ENCODE peak calls at places on chromosomes 5 and 9, in six cellular contexts. X, S, D, Q, W and Y are unnamed samples.

GRCh38 chr9:13568851-13569618 is 289.5 kb upstream of the MPDZ start:
- DNase-seq in X (no peak), S (peak), D (no peak), Q (no peak), W (no peak), Y (no peak)

GRCh38 chr9:99235069-99235468 is 13.0 kb downstream of the SEC61B start:
- DNase-seq in X (no peak), S (no peak), D (no peak), Q (no peak), W (no peak), Y (no peak)

GRCh38 chr9:105757496-105758251 is 63.3 kb downstream of the TMEM38B start:
- DNase-seq in X (no peak), S (no peak), D (no peak), Q (no peak), W (no peak), Y (peak)

GRCh38 chr5:93746406-93747056 is 5.1 kb upstream of the POU5F2 start:
- DNase-seq in X (no peak), S (peak), D (peak), Q (no peak), W (no peak), Y (no peak)

GRCh38 chr5:9269024-9269423 is 276.9 kb downstream of the SEMA5A start:
- DNase-seq in X (no peak), S (peak), D (no peak), Q (no peak), W (no peak), Y (no peak)

GRCh38 chr5:66807743-66808142 is 211.6 kb downstream of the MAST4 start:
- DNase-seq in X (no peak), S (peak), D (peak), Q (peak), W (no peak), Y (no peak)

GRCh38 chr5:61234019-61234418 is 71.8 kb upstream of the SMIM15 start:
- DNase-seq in X (no peak), S (no peak), D (no peak), Q (no peak), W (no peak), Y (no peak)

GRCh38 chr5:34474573-34475021 is 181.5 kb upstream of the RAI14 start:
- DNase-seq in X (no peak), S (peak), D (peak), Q (peak), W (peak), Y (peak)

GRCh38 chr5:39794511-39794910 is 369.7 kb upstream of the DAB2 start:
- DNase-seq in X (no peak), S (no peak), D (no peak), Q (no peak), W (no peak), Y (no peak)

GRCh38 chr9:112446080-112446479 is 40.5 kb upstream of the KIAA1958 start:
- DNase-seq in X (no peak), S (no peak), D (no peak), Q (no peak), W (no peak), Y (no peak)

GRCh38 chr9:8863886-8864881 is 1064.6 kb upstream of the DMAC1 start:
- DNase-seq in X (no peak), S (no peak), D (no peak), Q (no peak), W (no peak), Y (no peak)

GRCh38 chr5:56561-57290 is 35.2 kb upstream of the PLEKHG4B start:
- DNase-seq in X (no peak), S (peak), D (peak), Q (no peak), W (peak), Y (peak)

DNA sequence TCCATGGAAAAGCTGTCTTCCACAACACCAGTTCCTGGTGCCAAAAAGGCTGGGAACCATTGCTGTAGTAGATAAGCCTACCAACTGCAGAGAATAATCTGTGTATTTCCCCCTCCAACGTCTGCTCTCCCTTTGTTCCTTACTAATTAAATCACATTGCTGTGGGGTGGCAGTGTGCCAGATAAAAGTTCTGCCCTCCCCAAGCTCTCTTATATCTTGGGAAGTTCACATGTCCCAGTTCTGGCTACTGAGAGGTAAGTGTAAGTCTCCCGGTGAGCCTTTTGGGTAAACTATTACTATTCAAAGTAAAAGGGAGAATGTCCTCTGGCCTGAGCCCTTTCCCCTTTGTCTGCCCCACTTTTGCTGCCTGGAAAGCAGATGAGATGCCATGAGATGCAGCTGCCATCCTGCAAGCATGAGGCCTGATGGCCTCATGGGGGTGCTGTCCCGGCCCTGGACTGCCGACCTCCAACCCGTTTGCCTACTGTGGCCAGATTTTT is 14.7 kb downstream of the ENC1 start:
- DNase-seq in X (no peak), S (peak), D (no peak), Q (no peak), W (no peak), Y (no peak)
- TF ChIP-seq CTCF in X (no peak), S (peak), D (peak), Q (no peak), W (no peak), Y (no peak)

GRCh38 chr9:92328225-92328624 is 2.5 kb downstream of the CENPP start:
- DNase-seq in X (no peak), S (peak), D (peak), Q (no peak), W (peak), Y (peak)
- TF ChIP-seq CTCF in X (no peak), S (peak), D (peak), Q (peak), W (no peak), Y (peak)

GRCh38 chr9:90053027-90053426 is 448.2 kb downstream of the GADD45G start:
- DNase-seq in X (no peak), S (no peak), D (no peak), Q (no peak), W (peak), Y (no peak)
- TF ChIP-seq CTCF in X (no peak), S (no peak), D (peak), Q (no peak), W (peak), Y (no peak)

GRCh38 chr5:162703914-162704313 is 636.3 kb downstream of the GABRG2 start:
- DNase-seq in X (no peak), S (no peak), D (no peak), Q (no peak), W (no peak), Y (no peak)

DNA sequence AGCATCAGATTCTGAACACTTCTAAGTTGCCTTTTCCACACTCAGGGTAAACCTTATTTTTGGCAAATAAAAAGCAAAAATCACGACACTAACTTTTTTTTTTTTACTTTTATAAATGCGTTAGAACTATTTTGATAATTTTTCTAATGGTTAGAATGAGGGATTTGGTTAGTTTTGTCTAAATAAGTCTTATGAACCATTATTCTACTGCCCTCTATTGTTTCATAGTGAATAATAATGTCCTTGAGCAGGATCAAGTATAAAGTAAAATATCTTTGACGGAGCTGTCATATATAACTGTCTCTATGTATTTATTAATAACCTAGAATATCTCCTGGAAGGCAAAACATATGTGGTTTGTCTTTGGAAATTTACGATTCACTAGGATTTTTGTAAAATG is 631.8 kb downstream of the GABRG2 start:
- DNase-seq in X (no peak), S (no peak), D (no peak), Q (no peak), W (no peak), Y (no peak)
- TF ChIP-seq CTCF in X (no peak), S (no peak), D (no peak), Q (no peak), W (no peak), Y (no peak)

GRCh38 chr9:69660304-69660703 is 11.9 kb downstream of the APBA1 start:
- DNase-seq in X (no peak), S (no peak), D (no peak), Q (no peak), W (no peak), Y (no peak)

GRCh38 chr9:69653261-69653660 is 18.9 kb downstream of the APBA1 start:
- DNase-seq in X (no peak), S (no peak), D (no peak), Q (no peak), W (no peak), Y (no peak)

GRCh38 chr9:69657269-69657668 is 14.9 kb downstream of the APBA1 start:
- DNase-seq in X (no peak), S (no peak), D (no peak), Q (no peak), W (no peak), Y (no peak)

GRCh38 chr9:69658987-69659677 is 13.0 kb downstream of the APBA1 start:
- DNase-seq in X (no peak), S (no peak), D (no peak), Q (no peak), W (no peak), Y (no peak)

DNA sequence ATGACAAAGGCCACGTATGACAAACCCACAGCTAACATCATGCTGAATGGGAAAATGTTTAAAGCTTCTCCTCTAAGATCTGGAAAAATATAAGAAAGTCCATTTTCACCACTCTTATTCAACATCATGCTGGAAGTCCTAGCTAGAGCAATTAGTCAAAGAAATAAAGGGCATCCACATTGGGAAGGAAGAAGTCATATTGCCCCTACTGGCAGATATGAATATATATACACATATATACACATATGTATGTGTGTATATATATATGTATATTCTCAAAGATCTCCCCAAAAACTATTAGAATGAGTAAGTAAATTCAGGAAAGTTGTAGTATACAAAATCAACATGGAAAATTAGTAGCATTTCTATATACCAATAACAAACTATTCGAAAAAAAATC is 17.1 kb downstream of the APBA1 start:
- DNase-seq in X (no peak), S (no peak), D (no peak), Q (no peak), W (no peak), Y (no peak)
- TF ChIP-seq CTCF in X (no peak), S (no peak), D (peak), Q (no peak), W (no peak), Y (no peak)

GRCh38 chr5:57303985-57304384 is 130.1 kb downstream of the GPBP1 start:
- DNase-seq in X (no peak), S (no peak), D (no peak), Q (no peak), W (peak), Y (no peak)
- TF ChIP-seq CTCF in X (no peak), S (no peak), D (peak), Q (no peak), W (no peak), Y (no peak)

DNA sequence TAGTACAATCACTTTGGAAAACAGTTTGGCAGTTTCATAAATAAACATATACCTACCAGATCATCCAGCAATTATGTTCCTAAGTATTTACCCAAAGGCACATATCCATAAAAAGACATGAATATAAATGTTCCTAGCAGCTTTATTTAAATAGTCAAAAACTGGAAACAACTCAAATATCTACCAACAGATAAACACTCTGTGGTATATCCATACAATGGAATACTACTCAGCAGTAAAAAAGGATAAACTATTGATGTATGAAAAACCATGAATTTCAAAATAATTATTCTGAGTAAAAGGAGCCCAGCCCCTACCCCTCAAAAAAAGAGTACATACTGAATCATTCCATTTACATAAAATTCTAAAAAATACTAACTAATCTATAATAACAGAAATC is 232.7 kb upstream of the SLC30A5 start:
- DNase-seq in X (no peak), S (no peak), D (no peak), Q (no peak), W (no peak), Y (no peak)
- TF ChIP-seq CTCF in X (no peak), S (no peak), D (no peak), Q (no peak), W (no peak), Y (no peak)

DNA sequence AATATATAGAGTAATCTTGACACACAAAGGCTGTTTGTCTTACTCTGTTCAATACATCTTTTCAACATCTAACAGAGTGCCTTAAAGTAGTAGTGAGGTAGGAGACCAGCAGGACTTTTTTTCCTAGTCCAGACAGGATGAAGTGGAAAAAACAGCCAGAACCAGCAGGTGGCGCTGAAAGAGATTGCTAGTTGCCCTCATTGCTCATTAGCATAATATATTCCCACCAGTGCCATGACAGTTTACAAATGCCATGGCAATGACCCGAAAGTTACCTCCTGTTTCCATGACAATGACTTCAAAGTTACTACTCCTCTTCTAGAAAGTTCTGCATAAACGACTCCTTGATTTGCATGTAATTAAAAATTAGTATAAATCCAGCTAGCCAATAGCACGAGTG is 387.4 kb downstream of the ACTL7B start:
- DNase-seq in X (no peak), S (peak), D (peak), Q (no peak), W (peak), Y (peak)
- TF ChIP-seq CTCF in X (no peak), S (peak), D (peak), Q (peak), W (peak), Y (no peak)

DNA sequence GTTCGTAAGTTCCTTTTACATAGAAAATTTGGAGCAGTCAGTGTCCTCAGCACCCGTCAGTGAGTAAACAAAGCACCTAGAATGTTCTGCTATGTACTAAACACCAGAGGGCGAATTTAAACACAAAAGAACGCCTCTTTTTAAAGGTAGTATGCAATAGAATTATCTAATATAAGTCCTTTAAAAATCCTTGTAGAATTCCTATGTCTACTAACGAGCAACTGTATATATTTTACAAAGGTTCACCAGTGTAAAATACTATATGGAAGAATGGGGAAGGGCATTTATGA is 499 bp upstream of the TMEM232 start:
- DNase-seq in X (no peak), S (peak), D (no peak), Q (no peak), W (no peak), Y (no peak)
- TF ChIP-seq CTCF in X (no peak), S (no peak), D (peak), Q (peak), W (no peak), Y (no peak)

GRCh38 chr5:141374627-141375026 is 936 bp downstream of the PCDHGA6 start:
- DNase-seq in X (no peak), S (no peak), D (no peak), Q (no peak), W (no peak), Y (no peak)

GRCh38 chr5:141369994-141370848 is at the start of gene PCDHGB3:
- DNase-seq in X (no peak), S (peak), D (peak), Q (no peak), W (peak), Y (peak)

GRCh38 chr5:141371572-141372475 is 1.8 kb downstream of the PCDHGB3 start:
- DNase-seq in X (no peak), S (no peak), D (no peak), Q (no peak), W (no peak), Y (no peak)

GRCh38 chr5:141373673-141374317 is at the start of gene PCDHGA6:
- DNase-seq in X (no peak), S (peak), D (no peak), Q (no peak), W (no peak), Y (no peak)
- TF ChIP-seq CTCF in X (no peak), S (peak), D (peak), Q (peak), W (peak), Y (peak)